ENCODE peak calls at places on chromosomes 3 and 15, in ten cellular contexts. Q is NCI-H2081; R is upper lobe of right lung; N is HEK293T; A is stimulated activated CD4-positive, alpha-beta T cell treated with anti-CD3 and anti-CD28 coated beads, TNF-alpha, amount 100 ng/mL, for 1 hour; V is hypothalamus; F is chondrocyte; H is fibroblast of mammary gland; I is DMS153; E is NCI-H1105 treated with DMSO at 0.1 percent for 48 hours. Z is an unnamed sample.

GRCh38 chr3:34260266-34260990 is 462.0 kb downstream of the PDCD6IP start:
- DNase-seq in Q (peak), R (no peak), N (peak), A (no peak), V (no peak), F (no peak), H (peak), I (no peak), E (peak), Z (peak)

GRCh38 chr3:112111785-112112402 is 21.2 kb downstream of the GCSAM start:
- DNase-seq in Q (peak), R (no peak), N (peak), A (no peak), V (no peak), F (no peak), H (peak), I (peak), E (peak), Z (peak)

GRCh38 chr3:182909318-182910040 is 70.9 kb downstream of the DCUN1D1 start:
- DNase-seq in Q (peak), R (no peak), N (peak), A (no peak), V (no peak), F (no peak), H (peak), I (no peak), E (peak), Z (peak)

GRCh38 chr15:74449643-74450205 is 11.2 kb downstream of the UBL7 start:
- DNase-seq in Q (no peak), R (no peak), N (no peak), A (no peak), V (no peak), F (no peak), H (no peak), I (no peak), E (no peak), Z (no peak)

GRCh38 chr3:128112406-128112968 is 11.1 kb downstream of the RUVBL1 start:
- DNase-seq in Q (peak), R (no peak), N (no peak), A (no peak), V (no peak), F (no peak), H (peak), I (peak), E (peak), Z (peak)

GRCh38 chr3:108329087-108329486 is 32.7 kb downstream of the HHLA2 start:
- DNase-seq in Q (no peak), R (no peak), N (no peak), A (no peak), V (no peak), F (no peak), H (no peak), I (no peak), E (no peak), Z (no peak)

GRCh38 chr15:58889363-58889762 is 44.1 kb downstream of the SLTM start:
- DNase-seq in Q (no peak), R (no peak), N (no peak), A (no peak), V (no peak), F (no peak), H (peak), I (no peak), E (no peak), Z (no peak)

GRCh38 chr3:146896711-146897110 is 291.6 kb upstream of the PLSCR5 start:
- DNase-seq in Q (no peak), R (no peak), N (no peak), A (no peak), V (no peak), F (no peak), H (peak), I (no peak), E (no peak), Z (no peak)

GRCh38 chr3:71478568-71478967 is 105.0 kb downstream of the FOXP1 start:
- DNase-seq in Q (no peak), R (no peak), N (no peak), A (peak), V (no peak), F (no peak), H (peak), I (no peak), E (no peak), Z (peak)

GRCh38 chr3:52327486-52328290 is 11.6 kb downstream of the DNAH1 start:
- DNase-seq in Q (no peak), R (no peak), N (no peak), A (no peak), V (no peak), F (peak), H (no peak), I (no peak), E (no peak), Z (no peak)

GRCh38 chr15:31062310-31062964 is 39.1 kb downstream of the TRPM1 start:
- DNase-seq in Q (peak), R (no peak), N (no peak), A (no peak), V (no peak), F (no peak), H (peak), I (no peak), E (no peak), Z (peak)

GRCh38 chr15:63338170-63338569 is 43.5 kb downstream of the CA12 start:
- DNase-seq in Q (no peak), R (no peak), N (no peak), A (no peak), V (no peak), F (no peak), H (peak), I (no peak), E (no peak), Z (peak)

GRCh38 chr3:123799544-123800351 is 84.4 kb downstream of the MYLK start:
- DNase-seq in Q (no peak), R (no peak), N (no peak), A (no peak), V (no peak), F (no peak), H (peak), I (no peak), E (no peak), Z (peak)

GRCh38 chr3:141279074-141279945 is 47.7 kb downstream of the PXYLP1 start:
- DNase-seq in Q (peak), R (no peak), N (peak), A (no peak), V (no peak), F (no peak), H (peak), I (peak), E (peak), Z (peak)

GRCh38 chr3:48919215-48920138 is 835 bp downstream of the ARIH2 start:
- DNase-seq in Q (peak), R (no peak), N (peak), A (peak), V (no peak), F (no peak), H (peak), I (no peak), E (peak), Z (peak)

GRCh38 chr15:56913670-56914069 is 4.8 kb upstream of the TCF12 start:
- DNase-seq in Q (no peak), R (no peak), N (no peak), A (no peak), V (no peak), F (no peak), H (no peak), I (no peak), E (no peak), Z (peak)

GRCh38 chr3:52606373-52607085 is 70.1 kb downstream of the UQCC5 start:
- DNase-seq in Q (peak), R (no peak), N (no peak), A (no peak), V (no peak), F (no peak), H (peak), I (peak), E (peak), Z (peak)

GRCh38 chr3:34012102-34012461 is 213.7 kb downstream of the PDCD6IP start:
- DNase-seq in Q (no peak), R (no peak), N (no peak), A (no peak), V (no peak), F (no peak), H (peak), I (peak), E (no peak), Z (peak)

GRCh38 chr3:76715426-76715825 is 324.5 kb upstream of the ROBO2 start:
- DNase-seq in Q (no peak), R (no peak), N (no peak), A (no peak), V (no peak), F (no peak), H (no peak), I (no peak), E (no peak), Z (no peak)

GRCh38 chr3:177263615-177264365 is 66.5 kb upstream of the TBL1XR1 start:
- DNase-seq in Q (no peak), R (no peak), N (no peak), A (no peak), V (no peak), F (no peak), H (peak), I (no peak), E (no peak), Z (peak)

GRCh38 chr3:136008221-136008620 is 42.7 kb downstream of the PPP2R3A start:
- DNase-seq in Q (no peak), R (no peak), N (no peak), A (no peak), V (no peak), F (no peak), H (no peak), I (no peak), E (no peak), Z (no peak)

GRCh38 chr15:58182460-58183163 is 44.4 kb downstream of the AQP9 start:
- DNase-seq in Q (peak), R (no peak), N (peak), A (peak), V (peak), F (no peak), H (peak), I (no peak), E (peak), Z (peak)

GRCh38 chr3:8709801-8710524 is 23.6 kb upstream of the CAV3 start:
- DNase-seq in Q (peak), R (no peak), N (no peak), A (no peak), V (no peak), F (no peak), H (no peak), I (peak), E (peak), Z (no peak)

GRCh38 chr3:58986654-58987053 is 63.2 kb downstream of the CFAP20DC start:
- DNase-seq in Q (no peak), R (no peak), N (no peak), A (no peak), V (no peak), F (no peak), H (no peak), I (no peak), E (no peak), Z (no peak)

GRCh38 chr3:109532257-109533216 is 195.2 kb upstream of the DPPA4 start:
- DNase-seq in Q (peak), R (no peak), N (no peak), A (no peak), V (no peak), F (no peak), H (peak), I (peak), E (peak), Z (peak)

GRCh38 chr3:127787071-127787490 is 35.2 kb downstream of the MGLL start:
- DNase-seq in Q (peak), R (peak), N (no peak), A (no peak), V (no peak), F (no peak), H (peak), I (no peak), E (no peak), Z (no peak)

GRCh38 chr3:74850381-74850780 is 235.9 kb upstream of the CNTN3 start:
- DNase-seq in Q (no peak), R (no peak), N (no peak), A (no peak), V (no peak), F (no peak), H (no peak), I (no peak), E (no peak), Z (no peak)

GRCh38 chr3:195250473-195251251 is 20.3 kb downstream of the XXYLT1 start:
- DNase-seq in Q (peak), R (no peak), N (no peak), A (no peak), V (no peak), F (no peak), H (peak), I (peak), E (peak), Z (no peak)

GRCh38 chr3:183825380-183826161 is at the start of gene MAP6D1:
- DNase-seq in Q (peak), R (peak), N (peak), A (peak), V (peak), F (no peak), H (peak), I (peak), E (peak), Z (peak)

GRCh38 chr3:140207541-140207940 is 272.6 kb downstream of the CLSTN2 start:
- DNase-seq in Q (peak), R (no peak), N (no peak), A (no peak), V (no peak), F (no peak), H (no peak), I (peak), E (peak), Z (no peak)

GRCh38 chr3:192090586-192090985 is 629.6 kb downstream of the PYDC2 start:
- DNase-seq in Q (peak), R (no peak), N (no peak), A (no peak), V (no peak), F (no peak), H (no peak), I (no peak), E (no peak), Z (no peak)

GRCh38 chr15:100349321-100349695 is 7.5 kb upstream of the ADAMTS17 start:
- DNase-seq in Q (no peak), R (peak), N (no peak), A (no peak), V (no peak), F (no peak), H (no peak), I (no peak), E (no peak), Z (no peak)

GRCh38 chr3:182895513-182896112 is 84.7 kb downstream of the DCUN1D1 start:
- DNase-seq in Q (no peak), R (no peak), N (no peak), A (no peak), V (no peak), F (no peak), H (no peak), I (no peak), E (no peak), Z (no peak)

GRCh38 chr3:149277338-149277813 is 55.7 kb upstream of the CP start:
- DNase-seq in Q (peak), R (no peak), N (no peak), A (no peak), V (no peak), F (no peak), H (peak), I (peak), E (no peak), Z (peak)